ENCODE peak calls at places on chromosomes 13 and 19, in six cellular contexts. One of them, this sample, is unnamed. For H3K4me1, the result is how much of the 10 kb centered on the place peaks cover.

GRCh38 chr13:79245937-79246574 is 160.0 kb downstream of the RBM26 start:
- DNase-seq in body of pancreas: no peak
- DNase-seq in IMR-90: no peak
- DNase-seq in testis: no peak
- DNase-seq in transverse colon: no peak
- DNase-seq in effector memory CD4-positive, alpha-beta T cell: no peak
- DNase-seq in this sample: no peak

GRCh38 chr13:102402292-102402691 is 444 bp upstream of the FGF14 start:
- DNase-seq in body of pancreas: peak
- DNase-seq in IMR-90: peak
- DNase-seq in testis: peak
- DNase-seq in transverse colon: peak
- DNase-seq in effector memory CD4-positive, alpha-beta T cell: no peak
- DNase-seq in this sample: peak

GRCh38 chr19:6705931-6706632 is 14.4 kb downstream of the C3 start:
- DNase-seq in body of pancreas: no peak
- DNase-seq in IMR-90: no peak
- DNase-seq in testis: no peak
- DNase-seq in transverse colon: no peak
- DNase-seq in effector memory CD4-positive, alpha-beta T cell: no peak
- DNase-seq in this sample: peak

GRCh38 chr13:39956036-39956435 is 300.6 kb downstream of the COG6 start:
- DNase-seq in body of pancreas: no peak
- DNase-seq in IMR-90: no peak
- DNase-seq in testis: no peak
- DNase-seq in transverse colon: no peak
- DNase-seq in effector memory CD4-positive, alpha-beta T cell: no peak
- DNase-seq in this sample: no peak

GRCh38 chr19:9848060-9848459 is 12.9 kb downstream of the PIN1 start:
- DNase-seq in body of pancreas: no peak
- DNase-seq in IMR-90: no peak
- DNase-seq in testis: no peak
- DNase-seq in transverse colon: no peak
- DNase-seq in effector memory CD4-positive, alpha-beta T cell: no peak
- DNase-seq in this sample: no peak

GRCh38 chr19:6067975-6068374 is 42.3 kb downstream of the RFX2 start:
- DNase-seq in body of pancreas: no peak
- DNase-seq in IMR-90: no peak
- DNase-seq in testis: no peak
- DNase-seq in transverse colon: peak
- DNase-seq in effector memory CD4-positive, alpha-beta T cell: no peak
- DNase-seq in this sample: no peak

GRCh38 chr13:49234741-49235140 is 13.0 kb upstream of the CDADC1 start:
- DNase-seq in body of pancreas: no peak
- DNase-seq in IMR-90: no peak
- DNase-seq in testis: no peak
- DNase-seq in transverse colon: no peak
- DNase-seq in effector memory CD4-positive, alpha-beta T cell: no peak
- DNase-seq in this sample: no peak

GRCh38 chr13:41306271-41307150 is 4.6 kb upstream of the NAA16 start:
- DNase-seq in body of pancreas: peak
- DNase-seq in IMR-90: peak
- DNase-seq in testis: no peak
- DNase-seq in transverse colon: no peak
- DNase-seq in effector memory CD4-positive, alpha-beta T cell: no peak
- DNase-seq in this sample: no peak

GRCh38 chr13:29569253-29570057 is 26.0 kb downstream of the SLC7A1 start:
- DNase-seq in body of pancreas: peak
- DNase-seq in IMR-90: no peak
- DNase-seq in testis: no peak
- DNase-seq in transverse colon: peak
- DNase-seq in effector memory CD4-positive, alpha-beta T cell: no peak
- DNase-seq in this sample: no peak

GRCh38 chr13:41008349-41008980 is 10.7 kb downstream of the ELF1 start:
- DNase-seq in body of pancreas: no peak
- DNase-seq in IMR-90: peak
- DNase-seq in testis: no peak
- DNase-seq in transverse colon: no peak
- DNase-seq in effector memory CD4-positive, alpha-beta T cell: no peak
- DNase-seq in this sample: no peak

GRCh38 chr13:106534844-106535551 is 464 bp downstream of the EFNB2 start:
- DNase-seq in body of pancreas: peak
- DNase-seq in IMR-90: peak
- DNase-seq in testis: no peak
- DNase-seq in transverse colon: no peak
- DNase-seq in effector memory CD4-positive, alpha-beta T cell: no peak
- DNase-seq in this sample: peak

GRCh38 chr19:8109455-8109854 is 39.9 kb downstream of the FBN3 start:
- DNase-seq in body of pancreas: no peak
- DNase-seq in IMR-90: no peak
- DNase-seq in testis: no peak
- DNase-seq in transverse colon: no peak
- DNase-seq in effector memory CD4-positive, alpha-beta T cell: no peak
- DNase-seq in this sample: no peak

GRCh38 chr19:41872775-41873647 is 4.1 kb upstream of the CD79A start:
- DNase-seq in body of pancreas: peak
- DNase-seq in IMR-90: peak
- DNase-seq in testis: peak
- DNase-seq in transverse colon: peak
- DNase-seq in effector memory CD4-positive, alpha-beta T cell: peak
- DNase-seq in this sample: peak

GRCh38 chr19:55956431-55956830 is 8.8 kb downstream of the NLRP8 start:
- DNase-seq in body of pancreas: no peak
- DNase-seq in IMR-90: no peak
- DNase-seq in testis: no peak
- DNase-seq in transverse colon: no peak
- DNase-seq in effector memory CD4-positive, alpha-beta T cell: no peak
- DNase-seq in this sample: no peak

GRCh38 chr13:79392882-79393563 is 13.0 kb downstream of the RBM26 start:
- DNase-seq in body of pancreas: no peak
- DNase-seq in IMR-90: peak
- DNase-seq in testis: no peak
- DNase-seq in transverse colon: no peak
- DNase-seq in effector memory CD4-positive, alpha-beta T cell: no peak
- DNase-seq in this sample: no peak

GRCh38 chr13:42146359-42146758 is 97.9 kb downstream of the DGKH start:
- DNase-seq in body of pancreas: no peak
- DNase-seq in IMR-90: no peak
- DNase-seq in testis: no peak
- DNase-seq in transverse colon: no peak
- DNase-seq in effector memory CD4-positive, alpha-beta T cell: no peak
- DNase-seq in this sample: no peak

GRCh38 chr13:110298566-110299321 is 8.2 kb downstream of the COL4A1 start:
- DNase-seq in body of pancreas: no peak
- DNase-seq in IMR-90: no peak
- DNase-seq in testis: no peak
- DNase-seq in transverse colon: no peak
- DNase-seq in effector memory CD4-positive, alpha-beta T cell: no peak
- DNase-seq in this sample: peak

GRCh38 chr19:35740108-35740422 is 2.2 kb downstream of the IGFLR1 start:
- DNase-seq in body of pancreas: no peak
- DNase-seq in IMR-90: no peak
- DNase-seq in testis: no peak
- DNase-seq in transverse colon: no peak
- DNase-seq in effector memory CD4-positive, alpha-beta T cell: no peak
- DNase-seq in this sample: no peak
- H3K27ac ChIP-seq in body of pancreas: peak
- H3K27ac ChIP-seq in IMR-90: peak
- H3K27ac ChIP-seq in testis: no peak
- H3K27ac ChIP-seq in transverse colon: peak
- H3K27ac ChIP-seq in effector memory CD4-positive, alpha-beta T cell: peak
- H3K27ac ChIP-seq in this sample: peak

GRCh38 chr19:45094707-45095106 is 1.7 kb downstream of the PPP1R37 start:
- DNase-seq in body of pancreas: no peak
- DNase-seq in IMR-90: no peak
- DNase-seq in testis: no peak
- DNase-seq in transverse colon: no peak
- DNase-seq in effector memory CD4-positive, alpha-beta T cell: no peak
- DNase-seq in this sample: no peak

GRCh38 chr19:45095496-45096413 is 2.8 kb downstream of the PPP1R37 start:
- DNase-seq in body of pancreas: no peak
- DNase-seq in IMR-90: no peak
- DNase-seq in testis: no peak
- DNase-seq in transverse colon: no peak
- DNase-seq in effector memory CD4-positive, alpha-beta T cell: no peak
- DNase-seq in this sample: no peak

GRCh38 chr19:45096700-45097099 is 3.7 kb downstream of the PPP1R37 start:
- DNase-seq in body of pancreas: no peak
- DNase-seq in IMR-90: no peak
- DNase-seq in testis: no peak
- DNase-seq in transverse colon: no peak
- DNase-seq in effector memory CD4-positive, alpha-beta T cell: no peak
- DNase-seq in this sample: no peak

GRCh38 chr19:45092747-45093678 is at the start of gene PPP1R37:
- DNase-seq in body of pancreas: peak
- DNase-seq in IMR-90: peak
- DNase-seq in testis: peak
- DNase-seq in transverse colon: peak
- DNase-seq in effector memory CD4-positive, alpha-beta T cell: peak
- DNase-seq in this sample: peak

GRCh38 chr19:45094158-45094557 is 1.2 kb downstream of the PPP1R37 start:
- DNase-seq in body of pancreas: no peak
- DNase-seq in IMR-90: no peak
- DNase-seq in testis: no peak
- DNase-seq in transverse colon: no peak
- DNase-seq in effector memory CD4-positive, alpha-beta T cell: no peak
- DNase-seq in this sample: no peak
- H3K4me1 ChIP-seq in body of pancreas: half or more
- H3K4me1 ChIP-seq in IMR-90: under half
- H3K4me1 ChIP-seq in testis: half or more
- H3K4me1 ChIP-seq in transverse colon: half or more
- H3K4me1 ChIP-seq in effector memory CD4-positive, alpha-beta T cell: under half
- H3K4me1 ChIP-seq in this sample: under half

DNA sequence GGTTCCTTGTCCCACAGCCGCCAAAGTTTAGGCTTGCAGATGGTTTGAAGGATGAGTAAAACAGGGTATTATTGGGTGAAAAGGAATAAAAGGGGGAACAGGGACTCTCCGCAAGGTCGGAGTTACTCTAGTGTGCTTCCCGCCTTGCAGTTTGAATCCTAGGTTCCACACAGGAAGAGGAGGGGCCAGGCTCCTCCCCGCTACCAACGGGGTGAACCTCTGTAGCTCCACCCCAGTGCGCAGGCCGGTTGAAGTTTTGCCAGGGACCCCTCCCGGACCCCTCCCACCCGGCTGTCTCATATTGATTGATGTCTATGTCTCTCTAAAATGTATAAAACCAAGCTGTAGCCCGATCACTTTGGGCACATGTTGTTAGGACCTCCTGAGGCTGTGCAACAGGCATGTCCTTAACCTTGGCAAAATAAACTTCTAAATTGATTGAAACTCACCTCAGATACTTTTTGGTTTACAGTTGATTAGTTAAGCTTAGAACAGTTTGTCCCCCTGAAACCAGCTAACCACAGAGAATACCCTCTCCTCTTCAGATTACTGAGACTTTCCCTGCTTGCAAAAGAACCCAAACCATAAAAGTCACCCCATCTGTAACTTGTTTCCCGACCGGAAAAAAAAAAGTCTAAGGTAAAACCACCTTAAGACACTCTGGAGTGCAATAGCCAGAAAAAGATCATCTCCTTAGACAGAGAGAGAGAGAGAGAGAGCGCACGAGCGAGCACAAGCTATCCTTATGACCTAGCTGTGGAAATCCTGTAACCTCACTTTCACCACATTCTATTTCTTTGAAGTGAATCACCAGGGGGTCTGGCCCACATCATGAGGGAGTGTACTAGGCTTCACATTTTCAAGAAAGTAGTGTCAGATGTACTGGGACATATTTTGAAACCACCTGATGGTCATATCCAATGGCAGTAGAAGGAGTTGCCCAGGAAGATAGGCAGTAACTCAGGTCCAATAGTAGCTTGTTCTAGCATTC is 11.3 kb upstream of the GTF2F2 start:
- DNase-seq in body of pancreas: no peak
- DNase-seq in IMR-90: peak
- DNase-seq in testis: peak
- DNase-seq in transverse colon: peak
- DNase-seq in effector memory CD4-positive, alpha-beta T cell: no peak
- DNase-seq in this sample: no peak
- H3K4me3 ChIP-seq in body of pancreas: no peak
- H3K4me3 ChIP-seq in IMR-90: no peak
- H3K4me3 ChIP-seq in testis: no peak
- H3K4me3 ChIP-seq in transverse colon: no peak
- H3K4me3 ChIP-seq in effector memory CD4-positive, alpha-beta T cell: no peak
- H3K4me3 ChIP-seq in this sample: no peak

DNA sequence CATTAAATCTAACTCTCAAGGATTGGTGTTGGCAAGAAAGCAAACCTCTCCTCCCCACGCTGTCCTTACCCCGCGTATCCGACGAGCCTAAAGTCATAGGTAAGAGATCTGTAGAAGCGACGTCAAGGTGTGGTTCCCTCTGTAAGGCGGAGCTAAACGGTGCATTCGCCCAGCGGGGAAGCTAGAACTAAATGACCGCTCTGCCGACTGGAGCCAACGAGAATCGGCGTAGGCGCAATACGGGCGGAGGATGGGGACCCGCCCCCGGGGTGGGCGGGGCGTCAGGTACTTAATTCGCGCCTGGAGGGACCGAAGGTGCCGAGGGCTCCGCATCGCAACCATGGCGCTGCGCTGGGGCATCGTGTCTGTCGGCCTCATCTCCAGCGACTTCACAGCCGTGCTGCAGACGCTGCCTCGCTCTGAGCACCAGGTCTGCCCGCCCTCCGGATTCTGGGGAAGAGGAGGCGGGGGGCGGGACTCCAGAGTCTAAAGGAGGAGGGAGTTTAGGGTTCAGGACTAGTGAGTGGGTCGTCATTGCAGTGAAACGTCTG is at the start of gene DHDH:
- DNase-seq in body of pancreas: peak
- DNase-seq in IMR-90: peak
- DNase-seq in testis: peak
- DNase-seq in transverse colon: peak
- DNase-seq in effector memory CD4-positive, alpha-beta T cell: peak
- DNase-seq in this sample: peak
- H3K27ac ChIP-seq in body of pancreas: no peak
- H3K27ac ChIP-seq in IMR-90: no peak
- H3K27ac ChIP-seq in testis: no peak
- H3K27ac ChIP-seq in transverse colon: no peak
- H3K27ac ChIP-seq in effector memory CD4-positive, alpha-beta T cell: peak
- H3K27ac ChIP-seq in this sample: no peak

GRCh38 chr13:27172495-27172842 is 858 bp upstream of the USP12 start:
- DNase-seq in body of pancreas: peak
- DNase-seq in IMR-90: peak
- DNase-seq in testis: peak
- DNase-seq in transverse colon: no peak
- DNase-seq in effector memory CD4-positive, alpha-beta T cell: no peak
- DNase-seq in this sample: no peak
- H3K4me1 ChIP-seq in body of pancreas: under half
- H3K4me1 ChIP-seq in IMR-90: under half
- H3K4me1 ChIP-seq in testis: under half
- H3K4me1 ChIP-seq in transverse colon: under half
- H3K4me1 ChIP-seq in effector memory CD4-positive, alpha-beta T cell: under half
- H3K4me1 ChIP-seq in this sample: under half

GRCh38 chr19:3370728-3371591 is 4.6 kb downstream of the NFIC start:
- DNase-seq in body of pancreas: no peak
- DNase-seq in IMR-90: no peak
- DNase-seq in testis: no peak
- DNase-seq in transverse colon: no peak
- DNase-seq in effector memory CD4-positive, alpha-beta T cell: no peak
- DNase-seq in this sample: peak
- H3K4me3 ChIP-seq in body of pancreas: no peak
- H3K4me3 ChIP-seq in IMR-90: no peak
- H3K4me3 ChIP-seq in testis: no peak
- H3K4me3 ChIP-seq in transverse colon: no peak
- H3K4me3 ChIP-seq in effector memory CD4-positive, alpha-beta T cell: no peak
- H3K4me3 ChIP-seq in this sample: no peak

This sample was measured in right cardiac atrium.